ENCODE peak calls at places on chromosomes 7 and 10, in six cellular contexts. D is A549, E is endothelial cell of umbilical vein, W is HepG2, U is K562, F is GM12878. O is an unnamed sample.

GRCh38 chr7:35570926-35571325 is 124.0 kb downstream of the HERPUD2 start:
- DNase-seq in D (no peak), E (no peak), W (no peak), U (no peak), F (no peak), O (no peak)

GRCh38 chr7:108335264-108335918 is 120.8 kb downstream of the NRCAM start:
- DNase-seq in D (no peak), E (peak), W (no peak), U (no peak), F (no peak), O (no peak)

GRCh38 chr10:103757531-103758293 is 97.7 kb downstream of the SH3PXD2A start:
- DNase-seq in D (peak), E (peak), W (no peak), U (peak), F (no peak), O (peak)

GRCh38 chr10:114362831-114363355 is 41.4 kb downstream of the AFAP1L2 start:
- DNase-seq in D (no peak), E (no peak), W (no peak), U (no peak), F (no peak), O (no peak)

GRCh38 chr7:20217193-20217948 is at the start of gene MACC1:
- DNase-seq in D (no peak), E (no peak), W (no peak), U (peak), F (peak), O (peak)

GRCh38 chr7:136687693-136688322 is 180.6 kb upstream of the CHRM2 start:
- DNase-seq in D (peak), E (peak), W (peak), U (peak), F (no peak), O (peak)

GRCh38 chr10:36677170-36677768 is 448.1 kb upstream of the ANKRD30A start:
- DNase-seq in D (no peak), E (no peak), W (no peak), U (no peak), F (no peak), O (no peak)

GRCh38 chr10:131312261-131312801 is 810 bp upstream of the TCERG1L start:
- DNase-seq in D (no peak), E (no peak), W (no peak), U (no peak), F (no peak), O (no peak)

GRCh38 chr7:87226495-87226894 is 7.0 kb upstream of the TMEM243 start:
- DNase-seq in D (no peak), E (no peak), W (no peak), U (no peak), F (no peak), O (no peak)

GRCh38 chr10:66505003-66505707 is 420.7 kb upstream of the LRRTM3 start:
- DNase-seq in D (no peak), E (no peak), W (no peak), U (no peak), F (no peak), O (no peak)

GRCh38 chr7:25678215-25678614 is 449.9 kb upstream of the NPVF start:
- DNase-seq in D (no peak), E (no peak), W (no peak), U (no peak), F (no peak), O (no peak)

DNA sequence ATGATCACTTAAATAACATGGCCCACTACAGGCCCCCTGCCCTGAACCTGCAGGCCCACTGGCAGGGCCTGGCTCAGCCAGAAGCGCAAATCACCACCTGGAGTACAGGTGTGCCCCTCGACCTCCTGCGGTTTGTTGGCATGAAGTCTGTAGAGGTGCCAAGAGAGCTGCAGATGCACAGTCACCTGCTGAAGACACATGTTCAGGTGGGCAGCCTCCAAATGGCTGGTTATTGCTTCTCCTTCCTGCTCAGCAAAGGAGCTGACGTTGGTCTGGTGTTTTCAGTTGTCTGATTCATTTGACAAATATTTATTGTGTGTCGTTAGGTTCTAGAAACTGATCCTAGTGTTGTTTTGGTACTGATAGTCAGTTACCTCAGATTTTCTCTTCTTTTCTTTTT is 29.0 kb downstream of the DHTKD1 start:
- DNase-seq in D (no peak), E (no peak), W (no peak), U (no peak), F (no peak), O (no peak)
- TF ChIP-seq MYC in D (no peak), E (no peak), W (no peak), U (no peak), F (no peak), O (no peak)

DNA sequence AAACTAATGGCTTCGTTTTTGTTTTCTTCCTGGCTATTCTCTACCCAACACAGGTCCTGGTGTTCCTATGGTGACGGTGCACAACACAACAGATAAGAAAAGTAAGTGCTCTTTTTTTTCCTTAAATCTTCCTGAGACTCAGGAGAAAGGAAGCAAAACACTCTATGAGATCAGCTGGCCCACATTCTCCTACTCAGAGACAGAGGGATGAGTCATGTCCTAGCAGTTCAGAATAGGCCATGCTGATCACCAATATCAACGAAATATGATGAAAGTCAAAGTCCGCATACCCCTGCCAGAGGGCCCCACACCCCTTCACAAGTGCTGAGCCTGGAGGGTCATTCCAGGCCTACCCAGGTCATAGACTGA is 149.2 kb downstream of the PAXIP1 start:
- DNase-seq in D (no peak), E (no peak), W (no peak), U (no peak), F (no peak), O (no peak)
- TF ChIP-seq MAX in D (no peak), E (no peak), W (no peak), U (no peak), F (no peak), O (no peak)

GRCh38 chr10:106033065-106033464 is 1131.4 kb downstream of the SORCS1 start:
- DNase-seq in D (no peak), E (no peak), W (no peak), U (no peak), F (no peak), O (no peak)

GRCh38 chr10:106043833-106044232 is 1120.7 kb downstream of the SORCS1 start:
- DNase-seq in D (no peak), E (no peak), W (no peak), U (no peak), F (no peak), O (no peak)

GRCh38 chr10:106038246-106038645 is 1126.3 kb downstream of the SORCS1 start:
- DNase-seq in D (no peak), E (no peak), W (no peak), U (no peak), F (no peak), O (no peak)
- TF ChIP-seq MYC in D (no peak), E (no peak), W (no peak), U (no peak), F (no peak), O (no peak)

DNA sequence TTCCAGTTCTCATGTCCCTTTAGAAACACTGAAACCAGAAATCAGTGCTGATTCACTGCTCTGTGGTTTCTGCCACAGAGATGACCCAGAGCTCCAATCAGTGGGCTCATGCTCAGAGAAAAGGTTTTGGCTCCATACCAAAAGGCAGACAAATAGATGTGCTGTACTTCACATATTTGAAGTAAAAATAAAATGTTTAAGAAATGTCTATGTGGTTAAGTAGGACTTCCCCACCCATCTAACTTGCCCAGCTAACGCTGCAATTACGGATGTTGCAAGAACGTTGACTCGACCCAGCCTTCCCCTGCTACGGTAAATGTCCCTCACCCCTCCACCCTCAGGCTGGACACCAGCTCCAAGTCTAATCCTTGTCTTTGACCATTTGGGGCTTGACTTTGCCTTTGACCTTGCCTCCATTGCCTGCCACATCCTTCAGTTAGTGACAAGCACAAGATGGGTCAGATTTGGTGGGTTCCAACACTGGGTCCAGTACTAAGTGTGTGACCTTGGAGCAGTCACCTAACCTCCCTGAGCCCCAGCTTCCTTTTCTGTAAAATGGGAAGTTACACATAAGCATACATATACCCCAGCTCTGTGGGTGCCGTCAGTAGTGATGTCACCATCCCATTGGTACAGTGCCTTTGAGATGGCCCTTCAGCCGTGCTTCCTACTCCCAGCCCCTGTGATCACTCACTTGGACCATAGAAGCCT is 95.8 kb downstream of the CHST15 start:
- DNase-seq in D (no peak), E (no peak), W (peak), U (no peak), F (peak), O (peak)
- TF ChIP-seq MAX in D (no peak), E (no peak), W (no peak), U (no peak), F (no peak), O (no peak)

O was measured in NB4.